ENCODE peak calls at places on chromosomes 11 and 22, in eight cellular contexts. G is stimulated activated CD4-positive, alpha-beta T cell treated with anti-CD3 and anti-CD28 coated beads, Interleukin-12 subunit alpha, Interleukin-12 subunit beta, amount 100 ng/mL, for 24 hours; M is fibroblast of the conjunctiva; F is ELR; U is memory B cell; I is aorta; V is RCC 7860; O is lower leg skin. W is an unnamed sample.
A peak's percentile ranks its signal among the peaks of the same experiment; 100 is the strongest.

GRCh38 chr11:4464216-4465159 is 15.4 kb downstream of the OR52K2 start:
- DNase-seq in G (no peak), M (peak; percentile 4), F (no peak), U (no peak), I (no peak), V (no peak), O (no peak), W (peak; percentile 54)

GRCh38 chr11:62880231-62880802 is 379 bp upstream of the SLC3A2 start:
- DNase-seq in G (no peak), M (peak; percentile 77), F (peak; percentile 89), U (no peak), I (peak; percentile 88), V (peak; percentile 58), O (peak; percentile 90), W (peak; percentile 78)

GRCh38 chr22:43094551-43094950 is 5.4 kb upstream of the TTLL1 start:
- DNase-seq in G (no peak), M (no peak), F (no peak), U (no peak), I (no peak), V (no peak), O (no peak), W (no peak)

GRCh38 chr11:14136561-14136960 is 174.0 kb downstream of the SPON1 start:
- DNase-seq in G (no peak), M (no peak), F (no peak), U (no peak), I (no peak), V (no peak), O (no peak), W (no peak)

GRCh38 chr11:1782831-1783724 is 19.4 kb upstream of the CTSD start:
- DNase-seq in G (no peak), M (no peak), F (peak; percentile 71), U (no peak), I (peak; percentile 66), V (peak; percentile 80), O (no peak), W (peak; percentile 28)

GRCh38 chr11:121207485-121208115 is 85.0 kb upstream of the SC5D start:
- DNase-seq in G (no peak), M (no peak), F (no peak), U (no peak), I (no peak), V (no peak), O (no peak), W (peak; percentile 32)

GRCh38 chr11:112748713-112749481 is 212.3 kb upstream of the NCAM1 start:
- DNase-seq in G (no peak), M (no peak), F (no peak), U (no peak), I (no peak), V (no peak), O (no peak), W (no peak)

GRCh38 chr11:65589444-65590239 is 6.0 kb downstream of the KCNK7 start:
- DNase-seq in G (no peak), M (no peak), F (no peak), U (no peak), I (no peak), V (no peak), O (no peak), W (no peak)

GRCh38 chr11:105045897-105046296 is 762 bp upstream of the CARD16 start:
- DNase-seq in G (no peak), M (peak; percentile 18), F (no peak), U (no peak), I (no peak), V (no peak), O (no peak), W (no peak)